ENCODE peak calls at places on chromosomes 4 and X, in six cellular contexts. X, K, L, V, O and H are unnamed samples.
A peak's percentile ranks its signal among the peaks of the same experiment; 100 is the strongest.

GRCh38 chrX:116781926-116782325 is 319.1 kb upstream of the CT83 start:
- DNase-seq in O (peak; percentile 70), V (no peak), L (no peak), X (no peak), K (no peak), H (no peak)

GRCh38 chr4:169098054-169098896 is 88.2 kb upstream of the CBR4 start:
- DNase-seq in X (peak; percentile 50), O (no peak), L (no peak), V (peak; percentile 35), K (no peak), H (no peak)

GRCh38 chrX:11787564-11787963 is 29.5 kb downstream of the MSL3 start:
- DNase-seq in X (peak; percentile 74), O (peak; percentile 80), L (peak; percentile 21), K (peak; percentile 76), V (peak; percentile 68), H (no peak)

GRCh38 chrX:139290310-139290709 is 240.2 kb upstream of the F9 start:
- DNase-seq in L (no peak), X (no peak), V (no peak), K (no peak), O (no peak), H (no peak)

GRCh38 chr4:100299019-100299418 is 108.8 kb upstream of the DDIT4L start:
- DNase-seq in K (peak; percentile 26), O (no peak), V (peak; percentile 96), L (no peak), X (peak; percentile 95), H (peak; percentile 67)

GRCh38 chr4:176872461-176872860 is 79.7 kb upstream of the VEGFC start:
- DNase-seq in K (no peak), O (no peak), V (no peak), X (peak; percentile 21), L (no peak), H (no peak)

GRCh38 chr4:16764622-16765021 is 133.8 kb downstream of the LDB2 start:
- DNase-seq in K (no peak), X (peak; percentile 25), O (no peak), L (no peak), V (peak; percentile 33), H (no peak)

GRCh38 chr4:170272959-170273358 is 183.2 kb upstream of the AADAT start:
- DNase-seq in L (no peak), K (no peak), O (no peak), X (no peak), V (no peak), H (no peak)

GRCh38 chr4:57993934-57994333 is 883.7 kb upstream of the IGFBP7 start:
- DNase-seq in X (no peak), K (no peak), V (no peak), L (no peak), O (no peak), H (no peak)

GRCh38 chrX:74526786-74527185 is 87.6 kb downstream of the RLIM start:
- DNase-seq in X (peak; percentile 32), K (no peak), V (no peak), O (no peak), L (no peak), H (no peak)

GRCh38 chr4:77818667-77819408 is at the start of gene CNOT6L:
- DNase-seq in X (peak; percentile 86), L (peak; percentile 67), V (peak; percentile 72), K (peak; percentile 67), O (peak; percentile 87), H (peak; percentile 28)

GRCh38 chr4:38519671-38520070 is 144.3 kb upstream of the KLF3 start:
- DNase-seq in L (no peak), K (no peak), V (no peak), O (no peak), X (no peak), H (no peak)

GRCh38 chrX:70592091-70592490 is 147.5 kb downstream of the DLG3 start:
- DNase-seq in V (peak; percentile 60), K (no peak), L (no peak), O (no peak), X (peak; percentile 64), H (no peak)

GRCh38 chr4:41329361-41329760 is 72.6 kb downstream of the UCHL1 start:
- DNase-seq in O (no peak), X (peak; percentile 40), K (no peak), V (peak; percentile 19), L (no peak), H (no peak)

DNA sequence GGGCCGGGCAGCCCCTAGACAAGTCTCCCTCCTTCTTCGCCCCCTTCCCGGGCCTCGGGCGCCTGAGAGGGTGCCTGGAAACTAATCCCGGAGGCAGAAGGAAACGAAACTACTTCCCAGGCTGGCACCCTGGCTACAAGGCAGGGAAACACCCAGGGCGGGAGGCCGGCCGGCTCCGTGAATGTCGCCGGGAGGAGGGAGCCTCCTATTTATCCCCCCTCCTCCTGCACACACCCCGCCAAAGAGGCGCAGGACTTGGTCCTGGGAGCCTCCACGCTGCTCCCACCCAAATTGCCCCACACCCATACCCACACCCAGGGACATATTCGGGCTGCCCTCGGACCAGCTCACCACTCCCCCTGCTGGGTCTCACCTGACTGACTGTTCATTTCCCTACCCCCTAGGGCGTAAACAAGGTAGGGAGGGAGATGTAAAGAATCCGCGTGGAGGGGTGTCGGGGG is at the start of gene BTC:
- DNase-seq in V (peak; percentile 6), K (no peak), O (peak; percentile 78), X (peak; percentile 22), L (peak; percentile 8), H (no peak)
- TF ChIP-seq CTCF in V (peak; percentile 38), K (no peak), O (peak; percentile 19), X (peak; percentile 44), L (no peak), H (peak; percentile 34)

GRCh38 chrX:68808686-68809357 is 20.0 kb upstream of the EFNB1 start:
- DNase-seq in K (no peak), L (no peak), V (peak; percentile 54), X (peak; percentile 68), O (no peak), H (no peak)

DNA sequence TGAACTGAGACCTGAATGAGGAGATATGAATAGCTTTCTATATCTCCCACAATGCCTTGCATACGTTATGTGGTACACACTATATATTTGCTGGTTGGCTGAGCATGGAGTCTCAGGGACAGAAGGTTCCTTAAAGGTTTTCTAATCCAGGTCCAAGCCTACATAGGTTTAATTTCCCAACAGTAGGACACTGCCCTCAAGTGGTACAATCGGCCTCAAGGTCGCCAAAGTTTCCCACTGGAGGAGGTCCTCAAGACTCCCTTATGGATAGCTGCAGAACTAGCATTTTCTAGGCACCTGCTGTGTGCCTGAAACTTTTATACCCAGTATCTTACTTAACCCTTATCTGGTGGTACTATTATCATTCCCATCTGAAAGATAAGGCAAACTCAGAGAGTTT is 21.0 kb upstream of the EFNB1 start:
- DNase-seq in X (peak; percentile 33), K (peak; percentile 48), V (no peak), O (no peak), L (no peak), H (no peak)
- TF ChIP-seq CTCF in X (peak; percentile 25), K (peak; percentile 22), V (peak; percentile 36), O (no peak), L (no peak), H (peak; percentile 25)

DNA sequence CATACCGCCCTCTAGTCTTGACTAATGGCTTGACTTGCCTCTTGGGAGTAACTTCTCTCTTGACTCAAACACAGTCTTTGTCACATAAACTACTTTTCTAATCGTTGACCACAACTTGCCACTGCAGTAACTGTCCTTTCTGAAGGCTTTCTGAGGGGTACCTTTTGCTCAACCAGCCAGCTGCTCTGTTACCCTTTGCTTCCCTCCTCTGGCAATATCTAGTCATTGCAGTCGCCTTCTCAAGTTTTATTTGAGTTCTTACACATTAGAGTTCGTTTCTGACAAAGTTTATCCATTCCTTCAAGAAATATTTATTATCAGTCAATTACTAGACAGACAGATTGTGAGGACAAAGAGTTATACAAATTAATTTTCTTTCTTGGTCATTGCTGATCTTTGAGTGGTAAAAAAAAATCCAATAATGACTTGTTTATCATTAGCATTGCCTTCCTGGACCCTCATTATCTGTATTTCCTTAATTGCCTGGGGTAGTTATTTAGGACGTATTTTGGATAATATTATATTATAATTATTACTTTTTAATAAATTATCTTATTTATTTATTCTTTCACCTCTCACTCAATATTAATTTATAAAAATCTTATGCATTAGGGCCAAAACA is 506.8 kb upstream of the PCDH10 start:
- DNase-seq in V (peak; percentile 65), K (peak; percentile 22), X (peak; percentile 64), O (no peak), L (peak; percentile 26), H (no peak)
- TF ChIP-seq CTCF in V (peak; percentile 89), K (no peak), X (peak; percentile 82), O (no peak), L (peak; percentile 55), H (peak; percentile 42)

GRCh38 chrX:7065473-7065872 is 82.0 kb upstream of the STS start:
- DNase-seq in O (no peak), X (no peak), V (no peak), L (no peak), K (no peak), H (no peak)

GRCh38 chrX:7067266-7067665 is 80.2 kb upstream of the STS start:
- DNase-seq in O (no peak), X (no peak), K (no peak), V (no peak), L (no peak), H (no peak)

GRCh38 chrX:7069556-7069955 is 78.0 kb upstream of the STS start:
- DNase-seq in O (no peak), L (no peak), V (no peak), X (no peak), K (no peak), H (no peak)

GRCh38 chrX:7071390-7071789 is 76.1 kb upstream of the STS start:
- DNase-seq in K (no peak), X (no peak), O (no peak), V (no peak), L (no peak), H (no peak)

DNA sequence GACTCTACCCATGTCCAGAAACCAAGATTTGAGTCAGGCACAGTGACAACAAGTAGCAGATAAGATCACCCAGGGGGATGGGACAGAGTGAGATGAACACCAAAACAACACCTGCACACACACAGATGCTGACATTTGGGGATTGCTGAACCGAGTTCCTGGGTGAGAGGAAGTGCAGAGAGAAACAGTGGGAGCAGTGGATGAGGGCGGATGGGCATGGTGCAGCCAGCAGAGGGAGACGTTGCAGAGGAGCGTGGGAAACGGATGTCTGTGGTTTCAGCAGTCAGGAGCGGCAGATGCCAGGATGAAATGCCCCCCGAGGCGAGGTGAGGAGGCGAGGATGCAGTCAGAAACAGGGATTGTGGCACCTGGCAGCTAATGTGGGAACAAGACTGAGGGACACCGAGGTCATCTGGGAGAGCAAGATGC is 78.6 kb upstream of the STS start:
- DNase-seq in O (no peak), V (peak; percentile 8), K (no peak), L (no peak), X (peak; percentile 13), H (no peak)
- TF ChIP-seq CTCF in O (no peak), V (peak; percentile 39), K (no peak), L (peak; percentile 39), X (peak; percentile 42), H (no peak)

GRCh38 chrX:43121637-43122036 is 343.7 kb upstream of the PPP1R2C start:
- DNase-seq in O (no peak), X (peak; percentile 2), L (no peak), K (no peak), V (peak; percentile 6), H (no peak)
- TF ChIP-seq CTCF in O (no peak), X (no peak), L (no peak), K (no peak), V (peak; percentile 6), H (no peak)